ENCODE peak calls at places on chromosomes 16 and 17, in eight cellular contexts. L is T-helper 9 cell; T is CD4-positive, alpha-beta T cell; W is fibroblast of pulmonary artery; O is NCI-H1092 treated with DMSO at 0.1 percent for 48 hours; S is cardiac fibroblast; J is GM12891; X is NCI-H1105. V is an unnamed sample.

GRCh38 chr17:36856921-36857381 is 80.3 kb upstream of the LHX1 start:
- DNase-seq in L (no peak), T (no peak), W (no peak), O (no peak), S (no peak), J (no peak), X (no peak), V (no peak)

GRCh38 chr16:11170696-11171447 is 85.1 kb downstream of the SOCS1 start:
- DNase-seq in L (no peak), T (no peak), W (no peak), O (no peak), S (no peak), J (no peak), X (no peak), V (no peak)

GRCh38 chr16:85931596-85932402 is 32.8 kb downstream of the IRF8 start:
- DNase-seq in L (no peak), T (no peak), W (no peak), O (no peak), S (no peak), J (no peak), X (no peak), V (no peak)

GRCh38 chr16:27383511-27384243 is 18.3 kb upstream of the IL21R start:
- DNase-seq in L (no peak), T (no peak), W (no peak), O (no peak), S (no peak), J (no peak), X (no peak), V (no peak)

GRCh38 chr16:69465881-69466280 is 41.5 kb downstream of the CYB5B start:
- DNase-seq in L (no peak), T (no peak), W (no peak), O (no peak), S (no peak), J (no peak), X (no peak), V (no peak)

GRCh38 chr16:28011223-28011622 is 52.3 kb downstream of the GSG1L start:
- DNase-seq in L (no peak), T (no peak), W (no peak), O (no peak), S (no peak), J (no peak), X (no peak), V (no peak)

GRCh38 chr16:54936979-54937672 is 6.5 kb downstream of the IRX5 start:
- DNase-seq in L (no peak), T (no peak), W (no peak), O (no peak), S (peak; percentile 47), J (no peak), X (no peak), V (peak; percentile 48)

GRCh38 chr17:30519707-30520106 is 42.5 kb downstream of the GOSR1 start:
- DNase-seq in L (no peak), T (no peak), W (peak; percentile 94), O (no peak), S (peak; percentile 94), J (no peak), X (no peak), V (no peak)

V was measured in GM13976.